ENCODE peak calls at places on chromosome 2, in six cellular contexts. G, E, S, Q, C and H are unnamed samples.

GRCh38 chr2:228135300-228135699 is 46.2 kb downstream of the SPHKAP start:
- DNase-seq in E (no peak), S (no peak), G (no peak), C (no peak), Q (no peak), H (no peak)

GRCh38 chr2:73283545-73284295 is 558 bp downstream of the FBXO41 start:
- DNase-seq in G (peak), Q (no peak), E (no peak), S (no peak), C (no peak), H (peak)

GRCh38 chr2:124112966-124113365 is 87.9 kb downstream of the CNTNAP5 start:
- DNase-seq in G (no peak), Q (no peak), S (no peak), C (no peak), E (no peak), H (no peak)

GRCh38 chr2:32647180-32647651 is 19.4 kb downstream of the TTC27 start:
- DNase-seq in E (no peak), Q (no peak), S (peak), C (no peak), G (no peak), H (no peak)

GRCh38 chr2:95023222-95023597 is 2.3 kb upstream of the MAL start:
- DNase-seq in S (no peak), Q (no peak), C (no peak), G (peak), E (no peak), H (no peak)

GRCh38 chr2:11521730-11522129 is 12.1 kb upstream of the GREB1 start:
- DNase-seq in C (no peak), S (no peak), G (no peak), Q (no peak), E (no peak), H (no peak)

GRCh38 chr2:219509780-219510511 is 4.3 kb upstream of the ASIC4 start:
- DNase-seq in S (no peak), C (no peak), E (peak), Q (peak), G (peak), H (peak)

GRCh38 chr2:74003494-74004211 is 18.9 kb downstream of the TET3 start:
- DNase-seq in C (no peak), Q (no peak), G (no peak), S (peak), E (no peak), H (peak)

GRCh38 chr2:43840961-43841360 is 2.2 kb downstream of the ABCG8 start:
- DNase-seq in Q (no peak), G (no peak), C (no peak), S (no peak), E (no peak), H (no peak)

GRCh38 chr2:223897669-223898314 is 47.3 kb downstream of the WDFY1 start:
- DNase-seq in S (no peak), E (no peak), C (no peak), G (no peak), Q (no peak), H (no peak)

GRCh38 chr2:50438293-50438692 is 593.6 kb downstream of the NRXN1 start:
- DNase-seq in Q (no peak), S (no peak), C (no peak), E (no peak), G (no peak), H (no peak)

GRCh38 chr2:172412996-172413492 is 14.3 kb upstream of the ITGA6 start:
- DNase-seq in S (no peak), G (no peak), E (no peak), C (no peak), Q (no peak), H (no peak)

GRCh38 chr2:67686254-67686653 is 289.1 kb downstream of the ETAA1 start:
- DNase-seq in E (no peak), G (no peak), Q (no peak), S (no peak), C (no peak), H (no peak)

GRCh38 chr2:102063948-102064678 is 72.4 kb downstream of the IL1R2 start:
- DNase-seq in E (peak), S (peak), C (no peak), Q (peak), G (no peak), H (peak)

GRCh38 chr2:70085711-70086277 is 1.5 kb upstream of the PCBP1 start:
- DNase-seq in S (no peak), Q (no peak), G (no peak), E (no peak), C (no peak), H (no peak)